ENCODE peak calls at places on chromosomes 12 and 14, in four cellular contexts. L, C, S and J are unnamed samples.

GRCh38 chr12:65510584-65511050 is 232.1 kb downstream of the MSRB3 start:
- DNase-seq in L (peak), C (no peak), S (no peak), J (no peak)

GRCh38 chr14:100879194-100879593 is 24.3 kb downstream of the RTL1 start:
- DNase-seq in L (no peak), C (no peak), S (no peak), J (no peak)

GRCh38 chr12:8449293-8449944 is 6.3 kb upstream of the CLEC6A start:
- DNase-seq in L (no peak), C (no peak), S (no peak), J (no peak)

GRCh38 chr12:32448581-32448980 is 49.2 kb downstream of the FGD4 start:
- DNase-seq in S (no peak), C (no peak), L (no peak), J (no peak)

GRCh38 chr14:68143341-68143807 is 323.8 kb downstream of the RAD51B start:
- DNase-seq in L (no peak), C (no peak), S (peak), J (peak)

GRCh38 chr12:121495746-121496145 is 85.1 kb downstream of the KDM2B start:
- DNase-seq in C (no peak), S (no peak), L (no peak), J (no peak)

GRCh38 chr14:88229428-88229827 is 93.6 kb downstream of the KCNK10 start:
- DNase-seq in L (no peak), S (no peak), C (no peak), J (no peak)

GRCh38 chr14:71665157-71665556 is 267.1 kb upstream of the RGS6 start:
- DNase-seq in L (no peak), C (no peak), S (no peak), J (no peak)

GRCh38 chr14:73744874-73745529 is 30.8 kb upstream of the PNMA1 start:
- DNase-seq in L (no peak), S (peak), C (no peak), J (no peak)

GRCh38 chr14:96501383-96501745 is 818 bp upstream of the PAPOLA start:
- DNase-seq in L (no peak), S (peak), C (no peak), J (no peak)

GRCh38 chr12:107395817-107396216 is 289.8 kb upstream of the PWP1 start:
- DNase-seq in C (no peak), L (no peak), S (no peak), J (no peak)

GRCh38 chr12:27194644-27195043 is 49.4 kb upstream of the STK38L start:
- DNase-seq in S (no peak), C (no peak), L (no peak), J (no peak)

GRCh38 chr12:50572275-50572674 is 67.5 kb downstream of the DIP2B start:
- DNase-seq in L (no peak), C (no peak), S (peak), J (no peak)

GRCh38 chr12:105100207-105100985 is 7.1 kb upstream of the WASHC4 start:
- DNase-seq in L (no peak), C (no peak), S (no peak), J (no peak)

GRCh38 chr12:59097876-59098275 is 177.6 kb upstream of the LRIG3 start:
- DNase-seq in C (no peak), L (no peak), S (no peak), J (no peak)

GRCh38 chr12:46384451-46385301 is 12.1 kb upstream of the SLC38A2 start:
- DNase-seq in L (no peak), C (no peak), S (no peak), J (no peak)

GRCh38 chr12:46617167-46617566 is 208.6 kb downstream of the SLC38A4 start:
- DNase-seq in L (no peak), S (no peak), C (no peak), J (peak)

GRCh38 chr12:52956987-52957386 is 8.1 kb downstream of the KRT18 start:
- DNase-seq in L (no peak), S (no peak), C (no peak), J (no peak)

GRCh38 chr12:50924439-50925341 is 27.7 kb upstream of the HIGD1C start:
- DNase-seq in C (peak), S (peak), L (peak), J (peak)

GRCh38 chr12:89084751-89085150 is 267.6 kb downstream of the DUSP6 start:
- DNase-seq in S (no peak), L (no peak), C (no peak), J (no peak)

GRCh38 chr12:23083267-23083666 is 458.3 kb downstream of the ETNK1 start:
- DNase-seq in C (no peak), L (no peak), S (no peak), J (no peak)

GRCh38 chr12:12244341-12244740 is 22.5 kb downstream of the LRP6 start:
- DNase-seq in C (no peak), S (no peak), L (no peak), J (no peak)

GRCh38 chr14:73660511-73660910 is 15.7 kb downstream of the DNAL1 start:
- DNase-seq in S (peak), C (no peak), L (no peak), J (no peak)

GRCh38 chr14:95015046-95015445 is 142.3 kb downstream of the DICER1 start:
- DNase-seq in C (no peak), S (no peak), L (no peak), J (no peak)

GRCh38 chr14:103103461-103104388 is 9.2 kb downstream of the EXOC3L4 start:
- DNase-seq in L (no peak), S (peak), C (no peak), J (no peak)

GRCh38 chr12:124075836-124076235 is 102.8 kb downstream of the ZNF664 start:
- DNase-seq in S (no peak), L (no peak), C (no peak), J (no peak)

GRCh38 chr12:132046561-132046960 is 96.8 kb downstream of the EP400 start:
- DNase-seq in S (no peak), C (no peak), L (no peak), J (no peak)

GRCh38 chr14:52298795-52299194 is 15.3 kb upstream of the PTGER2 start:
- DNase-seq in S (no peak), L (no peak), C (no peak), J (no peak)

GRCh38 chr12:618626-619025 is 44.6 kb downstream of the NINJ2 start:
- DNase-seq in S (no peak), C (no peak), L (no peak), J (no peak)

GRCh38 chr12:81517296-81517695 is 241.9 kb downstream of the PPFIA2 start:
- DNase-seq in S (no peak), L (no peak), C (no peak), J (no peak)

GRCh38 chr14:73457050-73457934 is 1.1 kb downstream of the NUMB start:
- DNase-seq in C (peak), S (peak), L (peak), J (peak)

GRCh38 chr12:98579347-98579746 is 14.1 kb upstream of the SLC25A3 start:
- DNase-seq in L (no peak), S (no peak), C (no peak), J (no peak)

GRCh38 chr14:76828339-76829015 is 2.3 kb downstream of the LRRC74A start:
- DNase-seq in S (no peak), C (no peak), L (no peak), J (no peak)

GRCh38 chr14:92560106-92560865 is 46.7 kb downstream of the RIN3 start:
- DNase-seq in L (no peak), C (no peak), S (no peak), J (no peak)

GRCh38 chr12:2052861-2053674 is at the start of gene CACNA1C:
- DNase-seq in L (peak), C (no peak), S (peak), J (no peak)

GRCh38 chr12:131537267-131537920 is 173.5 kb upstream of the SFSWAP start:
- DNase-seq in S (no peak), C (no peak), L (no peak), J (no peak)

GRCh38 chr12:107119091-107119490 is 25.7 kb upstream of the CRY1 start:
- DNase-seq in S (no peak), L (no peak), C (no peak), J (no peak)

GRCh38 chr12:106358410-106359241 is 1.1 kb downstream of the POLR3B start:
- DNase-seq in S (peak), C (no peak), L (no peak), J (peak)

GRCh38 chr12:94336201-94336915 is 123.3 kb downstream of the CEP83 start:
- DNase-seq in C (no peak), S (no peak), L (no peak), J (no peak)

GRCh38 chr12:11174022-11174421 is 3.0 kb downstream of the SMIM10L1 start:
- DNase-seq in S (no peak), C (no peak), L (no peak), J (no peak)